ENCODE peak calls at places on chromosomes 4 and X, in five cellular contexts. One of them, this sample, is unnamed.

GRCh38 chr4:8303081-8303480 is 33.5 kb downstream of the HTRA3 start:
- DNase-seq in activated B cell treated with CpG ODN at 0.5 μM for 24 hours: no peak
- DNase-seq in NCI-H446 treated with DMSO at 0.1 percent for 48 hours: no peak
- DNase-seq in dorsolateral prefrontal cortex: no peak
- DNase-seq in left kidney: no peak
- DNase-seq in this sample: no peak

GRCh38 chr4:101102114-101102752 is 245.1 kb downstream of the PPP3CA start:
- DNase-seq in dorsolateral prefrontal cortex: peak
- DNase-seq in left kidney: no peak
- DNase-seq in NCI-H446 treated with DMSO at 0.1 percent for 48 hours: peak
- DNase-seq in activated B cell treated with CpG ODN at 0.5 μM for 24 hours: no peak
- DNase-seq in this sample: no peak

GRCh38 chrX:110944793-110945466 is 149.3 kb upstream of the CHRDL1 start:
- DNase-seq in NCI-H446 treated with DMSO at 0.1 percent for 48 hours: no peak
- DNase-seq in activated B cell treated with CpG ODN at 0.5 μM for 24 hours: no peak
- DNase-seq in dorsolateral prefrontal cortex: peak
- DNase-seq in left kidney: peak
- DNase-seq in this sample: no peak

GRCh38 chr4:119550857-119551532 is 77.6 kb downstream of the PDE5A start:
- DNase-seq in dorsolateral prefrontal cortex: no peak
- DNase-seq in activated B cell treated with CpG ODN at 0.5 μM for 24 hours: no peak
- DNase-seq in left kidney: no peak
- DNase-seq in NCI-H446 treated with DMSO at 0.1 percent for 48 hours: no peak
- DNase-seq in this sample: no peak

GRCh38 chrX:115233497-115234219 is at the start of gene LRCH2:
- DNase-seq in dorsolateral prefrontal cortex: peak
- DNase-seq in activated B cell treated with CpG ODN at 0.5 μM for 24 hours: no peak
- DNase-seq in NCI-H446 treated with DMSO at 0.1 percent for 48 hours: no peak
- DNase-seq in left kidney: peak
- DNase-seq in this sample: peak

GRCh38 chr4:30912098-30912719 is 192.0 kb downstream of the PCDH7 start:
- DNase-seq in dorsolateral prefrontal cortex: no peak
- DNase-seq in activated B cell treated with CpG ODN at 0.5 μM for 24 hours: no peak
- DNase-seq in NCI-H446 treated with DMSO at 0.1 percent for 48 hours: no peak
- DNase-seq in left kidney: no peak
- DNase-seq in this sample: no peak

GRCh38 chrX:38165023-38165422 is 55.6 kb downstream of the SRPX start:
- DNase-seq in activated B cell treated with CpG ODN at 0.5 μM for 24 hours: no peak
- DNase-seq in NCI-H446 treated with DMSO at 0.1 percent for 48 hours: no peak
- DNase-seq in left kidney: no peak
- DNase-seq in dorsolateral prefrontal cortex: no peak
- DNase-seq in this sample: no peak

GRCh38 chrX:150572206-150572605 is 3.8 kb downstream of the MTM1 start:
- DNase-seq in left kidney: no peak
- DNase-seq in NCI-H446 treated with DMSO at 0.1 percent for 48 hours: no peak
- DNase-seq in dorsolateral prefrontal cortex: no peak
- DNase-seq in activated B cell treated with CpG ODN at 0.5 μM for 24 hours: no peak
- DNase-seq in this sample: no peak

GRCh38 chr4:851701-852430 is 25.9 kb upstream of the CPLX1 start:
- DNase-seq in dorsolateral prefrontal cortex: no peak
- DNase-seq in NCI-H446 treated with DMSO at 0.1 percent for 48 hours: no peak
- DNase-seq in activated B cell treated with CpG ODN at 0.5 μM for 24 hours: no peak
- DNase-seq in left kidney: no peak
- DNase-seq in this sample: no peak

GRCh38 chr4:10924274-10924673 is 239.7 kb upstream of the CLNK start:
- DNase-seq in activated B cell treated with CpG ODN at 0.5 μM for 24 hours: no peak
- DNase-seq in dorsolateral prefrontal cortex: no peak
- DNase-seq in left kidney: no peak
- DNase-seq in NCI-H446 treated with DMSO at 0.1 percent for 48 hours: no peak
- DNase-seq in this sample: no peak

GRCh38 chrX:72271812-72272211 is 5.2 kb downstream of the RPS4X start:
- DNase-seq in NCI-H446 treated with DMSO at 0.1 percent for 48 hours: no peak
- DNase-seq in left kidney: no peak
- DNase-seq in activated B cell treated with CpG ODN at 0.5 μM for 24 hours: no peak
- DNase-seq in dorsolateral prefrontal cortex: no peak
- DNase-seq in this sample: no peak

GRCh38 chr4:44725166-44725565 is 1.2 kb downstream of the GNPDA2 start:
- DNase-seq in dorsolateral prefrontal cortex: no peak
- DNase-seq in activated B cell treated with CpG ODN at 0.5 μM for 24 hours: no peak
- DNase-seq in NCI-H446 treated with DMSO at 0.1 percent for 48 hours: no peak
- DNase-seq in left kidney: peak
- DNase-seq in this sample: no peak

GRCh38 chr4:7189475-7190277 is 2.7 kb upstream of the SORCS2 start:
- DNase-seq in left kidney: peak
- DNase-seq in dorsolateral prefrontal cortex: no peak
- DNase-seq in activated B cell treated with CpG ODN at 0.5 μM for 24 hours: no peak
- DNase-seq in NCI-H446 treated with DMSO at 0.1 percent for 48 hours: no peak
- DNase-seq in this sample: no peak

GRCh38 chr4:39977489-39978377 is at the start of gene PDS5A:
- DNase-seq in dorsolateral prefrontal cortex: peak
- DNase-seq in NCI-H446 treated with DMSO at 0.1 percent for 48 hours: peak
- DNase-seq in left kidney: peak
- DNase-seq in activated B cell treated with CpG ODN at 0.5 μM for 24 hours: peak
- DNase-seq in this sample: peak

GRCh38 chr4:128524311-128524710 is 236.7 kb upstream of the PGRMC2 start:
- DNase-seq in NCI-H446 treated with DMSO at 0.1 percent for 48 hours: no peak
- DNase-seq in dorsolateral prefrontal cortex: no peak
- DNase-seq in left kidney: no peak
- DNase-seq in activated B cell treated with CpG ODN at 0.5 μM for 24 hours: no peak
- DNase-seq in this sample: no peak

GRCh38 chr4:137370206-137370633 is 162.1 kb downstream of the PCDH18 start:
- DNase-seq in activated B cell treated with CpG ODN at 0.5 μM for 24 hours: no peak
- DNase-seq in dorsolateral prefrontal cortex: no peak
- DNase-seq in NCI-H446 treated with DMSO at 0.1 percent for 48 hours: no peak
- DNase-seq in left kidney: no peak
- DNase-seq in this sample: no peak

GRCh38 chr4:1959104-1959384 is 49.7 kb downstream of the NELFA start:
- DNase-seq in dorsolateral prefrontal cortex: no peak
- DNase-seq in left kidney: no peak
- DNase-seq in NCI-H446 treated with DMSO at 0.1 percent for 48 hours: no peak
- DNase-seq in activated B cell treated with CpG ODN at 0.5 μM for 24 hours: no peak
- DNase-seq in this sample: no peak

GRCh38 chr4:8578717-8579116 is 1.5 kb upstream of the GPR78 start:
- DNase-seq in NCI-H446 treated with DMSO at 0.1 percent for 48 hours: no peak
- DNase-seq in activated B cell treated with CpG ODN at 0.5 μM for 24 hours: no peak
- DNase-seq in dorsolateral prefrontal cortex: no peak
- DNase-seq in left kidney: no peak
- DNase-seq in this sample: no peak

GRCh38 chrX:31459361-31459760 is 387.5 kb upstream of the FTHL17 start:
- DNase-seq in activated B cell treated with CpG ODN at 0.5 μM for 24 hours: no peak
- DNase-seq in NCI-H446 treated with DMSO at 0.1 percent for 48 hours: no peak
- DNase-seq in dorsolateral prefrontal cortex: no peak
- DNase-seq in left kidney: no peak
- DNase-seq in this sample: no peak

GRCh38 chr4:40253906-40254305 is 57.1 kb downstream of the RHOH start:
- DNase-seq in activated B cell treated with CpG ODN at 0.5 μM for 24 hours: no peak
- DNase-seq in NCI-H446 treated with DMSO at 0.1 percent for 48 hours: no peak
- DNase-seq in dorsolateral prefrontal cortex: no peak
- DNase-seq in left kidney: no peak
- DNase-seq in this sample: no peak

GRCh38 chr4:65669008-65669971 is 999 bp downstream of the EPHA5 start:
- DNase-seq in left kidney: peak
- DNase-seq in dorsolateral prefrontal cortex: peak
- DNase-seq in activated B cell treated with CpG ODN at 0.5 μM for 24 hours: no peak
- DNase-seq in NCI-H446 treated with DMSO at 0.1 percent for 48 hours: no peak
- DNase-seq in this sample: no peak

GRCh38 chr4:184950117-184950830 is 68.0 kb upstream of the HELT start:
- DNase-seq in left kidney: no peak
- DNase-seq in dorsolateral prefrontal cortex: no peak
- DNase-seq in activated B cell treated with CpG ODN at 0.5 μM for 24 hours: no peak
- DNase-seq in NCI-H446 treated with DMSO at 0.1 percent for 48 hours: no peak
- DNase-seq in this sample: no peak

GRCh38 chr4:73817341-73817740 is 19.1 kb upstream of the CXCL6 start:
- DNase-seq in activated B cell treated with CpG ODN at 0.5 μM for 24 hours: no peak
- DNase-seq in dorsolateral prefrontal cortex: no peak
- DNase-seq in NCI-H446 treated with DMSO at 0.1 percent for 48 hours: no peak
- DNase-seq in left kidney: no peak
- DNase-seq in this sample: no peak

GRCh38 chr4:141081921-141082381 is 51.3 kb downstream of the RNF150 start:
- DNase-seq in activated B cell treated with CpG ODN at 0.5 μM for 24 hours: no peak
- DNase-seq in dorsolateral prefrontal cortex: no peak
- DNase-seq in NCI-H446 treated with DMSO at 0.1 percent for 48 hours: no peak
- DNase-seq in left kidney: peak
- DNase-seq in this sample: no peak

GRCh38 chrX:39445336-39445735 is 644.1 kb downstream of the MID1IP1 start:
- DNase-seq in NCI-H446 treated with DMSO at 0.1 percent for 48 hours: no peak
- DNase-seq in left kidney: no peak
- DNase-seq in activated B cell treated with CpG ODN at 0.5 μM for 24 hours: no peak
- DNase-seq in dorsolateral prefrontal cortex: no peak
- DNase-seq in this sample: no peak

GRCh38 chrX:84153538-84153937 is 34.5 kb downstream of the RPS6KA6 start:
- DNase-seq in activated B cell treated with CpG ODN at 0.5 μM for 24 hours: no peak
- DNase-seq in dorsolateral prefrontal cortex: no peak
- DNase-seq in left kidney: no peak
- DNase-seq in NCI-H446 treated with DMSO at 0.1 percent for 48 hours: no peak
- DNase-seq in this sample: no peak

GRCh38 chr4:60724623-60725022 is 475.5 kb upstream of the ADGRL3 start:
- DNase-seq in NCI-H446 treated with DMSO at 0.1 percent for 48 hours: no peak
- DNase-seq in dorsolateral prefrontal cortex: no peak
- DNase-seq in left kidney: no peak
- DNase-seq in activated B cell treated with CpG ODN at 0.5 μM for 24 hours: no peak
- DNase-seq in this sample: no peak

GRCh38 chr4:7384929-7385890 is 49.5 kb downstream of the PSAPL1 start:
- DNase-seq in NCI-H446 treated with DMSO at 0.1 percent for 48 hours: no peak
- DNase-seq in left kidney: no peak
- DNase-seq in dorsolateral prefrontal cortex: no peak
- DNase-seq in activated B cell treated with CpG ODN at 0.5 μM for 24 hours: no peak
- DNase-seq in this sample: no peak

GRCh38 chr4:154205471-154205870 is 286.1 kb downstream of the DCHS2 start:
- DNase-seq in activated B cell treated with CpG ODN at 0.5 μM for 24 hours: no peak
- DNase-seq in NCI-H446 treated with DMSO at 0.1 percent for 48 hours: no peak
- DNase-seq in left kidney: peak
- DNase-seq in dorsolateral prefrontal cortex: no peak
- DNase-seq in this sample: no peak

GRCh38 chrX:80354966-80355465 is 65.2 kb upstream of the TENT5D start:
- DNase-seq in left kidney: peak
- DNase-seq in dorsolateral prefrontal cortex: no peak
- DNase-seq in activated B cell treated with CpG ODN at 0.5 μM for 24 hours: no peak
- DNase-seq in NCI-H446 treated with DMSO at 0.1 percent for 48 hours: no peak
- DNase-seq in this sample: no peak

GRCh38 chr4:96380106-96380505 is 540.2 kb downstream of the PDHA2 start:
- DNase-seq in activated B cell treated with CpG ODN at 0.5 μM for 24 hours: no peak
- DNase-seq in left kidney: no peak
- DNase-seq in NCI-H446 treated with DMSO at 0.1 percent for 48 hours: no peak
- DNase-seq in dorsolateral prefrontal cortex: no peak
- DNase-seq in this sample: no peak

GRCh38 chr4:16582526-16582925 is 315.9 kb downstream of the LDB2 start:
- DNase-seq in NCI-H446 treated with DMSO at 0.1 percent for 48 hours: no peak
- DNase-seq in dorsolateral prefrontal cortex: no peak
- DNase-seq in activated B cell treated with CpG ODN at 0.5 μM for 24 hours: no peak
- DNase-seq in left kidney: peak
- DNase-seq in this sample: no peak

GRCh38 chr4:144582105-144582850 is 63.7 kb upstream of the HHIP start:
- DNase-seq in dorsolateral prefrontal cortex: no peak
- DNase-seq in NCI-H446 treated with DMSO at 0.1 percent for 48 hours: no peak
- DNase-seq in activated B cell treated with CpG ODN at 0.5 μM for 24 hours: no peak
- DNase-seq in left kidney: no peak
- DNase-seq in this sample: no peak

GRCh38 chrX:68114573-68115199 is 318.6 kb downstream of the OPHN1 start:
- DNase-seq in activated B cell treated with CpG ODN at 0.5 μM for 24 hours: no peak
- DNase-seq in NCI-H446 treated with DMSO at 0.1 percent for 48 hours: no peak
- DNase-seq in dorsolateral prefrontal cortex: no peak
- DNase-seq in left kidney: no peak
- DNase-seq in this sample: no peak

GRCh38 chr4:87067120-87067885 is 132.5 kb downstream of the AFF1 start:
- DNase-seq in activated B cell treated with CpG ODN at 0.5 μM for 24 hours: no peak
- DNase-seq in left kidney: no peak
- DNase-seq in dorsolateral prefrontal cortex: no peak
- DNase-seq in NCI-H446 treated with DMSO at 0.1 percent for 48 hours: no peak
- DNase-seq in this sample: no peak

This sample was measured in frontal cortex.